ENCODE peak calls at places on chromosomes 11 and 22, in ten cellular contexts. W is stimulated activated CD4-positive, alpha-beta T cell treated with anti-CD3 and anti-CD28 coated beads, TNF-alpha, amount 100 ng/mL, for 1 hour; J is CD8-positive, alpha-beta memory T cell; R is NCI-H1417; Z is naive thymus-derived CD8-positive, alpha-beta T cell; B is NCI-H446; K is D341Med; P is amniotic epithelial cell; V is GM06990; A is Peyer's patch. D is an unnamed sample.

GRCh38 chr11:117197516-117198456 is 1.4 kb upstream of the TAGLN start:
- DNase-seq in B (no peak), P (peak; percentile 27), W (no peak), K (no peak), V (no peak), R (no peak), A (no peak), J (no peak), Z (no peak), D (peak; percentile 83)

GRCh38 chr11:15774021-15774862 is 582.1 kb downstream of the SOX6 start:
- DNase-seq in Z (no peak), W (no peak), R (no peak), B (no peak), K (no peak), A (no peak), V (no peak), P (no peak), J (no peak), D (no peak)

GRCh38 chr11:76073716-76074115 is 132.6 kb downstream of the WNT11 start:
- DNase-seq in R (no peak), Z (no peak), W (no peak), V (no peak), K (no peak), J (no peak), P (peak; percentile 21), A (no peak), B (no peak), D (no peak)

GRCh38 chr22:40567106-40567505 is 69.4 kb downstream of the MRTFA start:
- DNase-seq in J (no peak), B (no peak), P (peak; percentile 26), Z (no peak), W (no peak), V (no peak), R (no peak), K (no peak), A (no peak), D (no peak)

GRCh38 chr11:64861227-64861970 is 16.9 kb upstream of the CDC42BPG start:
- DNase-seq in B (no peak), R (no peak), P (no peak), J (no peak), A (no peak), K (no peak), V (no peak), Z (no peak), W (no peak), D (no peak)

GRCh38 chr11:86116996-86117705 is 48.3 kb upstream of the PICALM start:
- DNase-seq in P (peak; percentile 70), K (no peak), B (peak; percentile 15), W (no peak), V (no peak), R (peak; percentile 15), Z (no peak), J (no peak), A (no peak), D (no peak)

GRCh38 chr11:82718307-82718706 is 15.4 kb downstream of the FAM181B start:
- DNase-seq in Z (no peak), A (no peak), W (no peak), B (peak; percentile 88), J (no peak), V (no peak), R (peak; percentile 30), K (peak; percentile 68), P (peak; percentile 22), D (peak; percentile 60)

GRCh38 chr11:33178443-33179154 is 17.3 kb upstream of the CSTF3 start:
- DNase-seq in K (no peak), A (no peak), B (no peak), W (no peak), R (no peak), J (no peak), V (no peak), Z (no peak), P (peak; percentile 86), D (no peak)

GRCh38 chr11:75276696-75277095 is 36.1 kb downstream of the TPBGL start:
- DNase-seq in K (no peak), P (no peak), V (no peak), J (no peak), B (no peak), Z (no peak), W (no peak), R (peak; percentile 83), A (peak; percentile 36), D (peak; percentile 6)